ENCODE peak calls at places on chromosomes 13 and 19, in six cellular contexts. Z, H, C, M, S and A are unnamed samples.
A peak's percentile ranks its signal among the peaks of the same experiment; 100 is the strongest.

GRCh38 chr19:6551607-6552450 is 21.0 kb downstream of the TNFSF9 start:
- DNase-seq in S (no peak), M (peak; percentile 45), Z (no peak), H (no peak), C (no peak), A (no peak)

GRCh38 chr13:41700790-41701310 is 243.5 kb downstream of the RGCC start:
- DNase-seq in H (no peak), M (no peak), Z (no peak), C (no peak), S (no peak), A (no peak)

GRCh38 chr19:3557461-3558248 is at the start of gene MFSD12:
- DNase-seq in Z (peak; percentile 98), H (peak; percentile 97), C (peak; percentile 95), M (peak; percentile 80), S (peak; percentile 57), A (no peak)

GRCh38 chr19:39590265-39590664 is 12.1 kb upstream of the LGALS13 start:
- DNase-seq in S (no peak), Z (no peak), H (no peak), M (no peak), C (no peak), A (no peak)

GRCh38 chr13:24254151-24254810 is 55.1 kb upstream of the C1QTNF9 start:
- DNase-seq in C (no peak), S (no peak), M (no peak), H (no peak), Z (no peak), A (no peak)

GRCh38 chr19:3378352-3379146 is 12.2 kb downstream of the NFIC start:
- DNase-seq in S (no peak), M (no peak), H (no peak), C (no peak), Z (no peak), A (no peak)

GRCh38 chr13:21117104-21117809 is 55.9 kb upstream of the LATS2 start:
- DNase-seq in Z (no peak), H (no peak), S (no peak), C (no peak), M (peak; percentile 40), A (no peak)

GRCh38 chr19:4583961-4584669 is 24.6 kb upstream of the SEMA6B start:
- DNase-seq in C (no peak), M (peak; percentile 97), H (no peak), S (no peak), Z (no peak), A (no peak)

GRCh38 chr19:35125270-35125717 is 9.6 kb downstream of the LGI4 start:
- DNase-seq in S (no peak), H (no peak), Z (no peak), C (no peak), M (no peak), A (no peak)

GRCh38 chr19:50932018-50932689 is 20.7 kb downstream of the KLK5 start:
- DNase-seq in C (no peak), Z (no peak), S (no peak), M (no peak), H (no peak), A (no peak)

GRCh38 chr13:42574011-42574410 is at the start of gene TNFSF11:
- DNase-seq in H (no peak), Z (no peak), S (no peak), C (no peak), M (no peak), A (no peak)

GRCh38 chr19:51086153-51086850 is 3.6 kb upstream of the KLK14 start:
- DNase-seq in C (no peak), S (no peak), H (no peak), Z (no peak), M (no peak), A (no peak)

GRCh38 chr19:44848805-44849457 is 2.8 kb downstream of the NECTIN2 start:
- DNase-seq in H (no peak), Z (no peak), S (no peak), C (no peak), M (no peak), A (no peak)

GRCh38 chr19:9792191-9793050 is 23.9 kb upstream of the ZNF846 start:
- DNase-seq in H (peak; percentile 96), C (peak; percentile 96), S (peak; percentile 51), M (peak; percentile 71), Z (peak; percentile 100), A (peak; percentile 99)

GRCh38 chr19:5624154-5624663 is 1.3 kb downstream of the SAFB start:
- DNase-seq in M (no peak), Z (no peak), C (peak; percentile 69), H (peak; percentile 63), S (no peak), A (no peak)

GRCh38 chr13:36880961-36881360 is 39.1 kb downstream of the SMAD9 start:
- DNase-seq in Z (no peak), S (no peak), H (no peak), M (no peak), C (no peak), A (no peak)

DNA sequence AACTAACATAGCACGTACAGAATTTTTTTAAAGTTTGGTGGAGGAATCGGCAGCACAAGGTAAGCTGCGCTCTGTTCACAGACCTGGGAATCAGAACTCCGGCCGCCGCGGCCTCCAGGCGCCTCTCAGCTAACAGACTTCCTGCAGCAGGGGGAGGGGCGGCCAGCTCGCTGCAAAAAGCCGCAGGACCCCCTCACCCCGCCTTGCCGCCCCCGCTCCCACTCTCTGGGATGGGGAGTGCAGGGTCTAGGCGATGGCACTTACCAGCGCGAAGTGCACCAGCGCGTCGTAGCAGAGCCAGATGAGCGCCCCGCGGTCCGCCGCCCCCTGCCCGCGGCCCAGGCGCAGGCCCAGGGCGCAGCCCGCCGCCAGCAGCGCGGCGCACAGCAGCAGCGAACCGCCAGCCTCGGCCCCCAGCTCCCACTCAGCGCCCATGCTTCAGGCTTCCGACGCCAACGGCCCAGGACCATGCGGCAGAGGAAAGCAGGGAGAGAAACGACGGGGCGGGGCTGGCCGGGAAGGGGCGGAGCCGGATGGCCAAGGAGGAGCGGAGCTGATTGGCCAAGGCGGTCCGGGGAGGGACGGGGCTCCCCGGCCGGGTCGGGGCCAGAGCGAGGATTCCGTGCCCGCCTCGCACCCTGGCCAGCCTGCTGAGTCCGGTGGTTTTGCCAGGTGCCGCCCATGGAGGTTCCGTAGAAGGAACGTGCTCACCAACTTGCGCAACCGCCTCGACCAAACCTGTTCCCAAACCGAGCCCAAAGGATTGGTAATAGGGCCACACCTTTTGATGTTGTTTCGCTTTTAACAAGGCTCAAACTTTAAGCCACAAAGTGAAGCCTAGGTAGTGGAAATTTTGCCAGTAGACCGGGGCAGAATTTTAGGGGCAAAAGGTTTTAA is at the start of gene EBPL:
- DNase-seq in C (peak; percentile 95), H (peak; percentile 92), S (peak; percentile 47), M (peak; percentile 86), Z (peak; percentile 99), A (no peak)
- TF ChIP-seq POLR2AphosphoS5 in C (peak; percentile 91), H (peak; percentile 83), S (peak; percentile 58), M (peak; percentile 83), Z (peak; percentile 73), A (peak; percentile 83)

GRCh38 chr19:57317503-57317902 is 2.8 kb upstream of the ZNF543 start:
- DNase-seq in Z (no peak), C (no peak), S (no peak), M (no peak), H (no peak), A (no peak)

GRCh38 chr19:57321164-57321563 is 892 bp downstream of the ZNF543 start:
- DNase-seq in M (no peak), H (no peak), Z (no peak), C (no peak), S (no peak), A (no peak)

GRCh38 chr19:57319869-57320179 is 448 bp upstream of the ZNF543 start:
- DNase-seq in Z (no peak), C (no peak), H (no peak), S (no peak), M (no peak), A (no peak)

GRCh38 chr19:57321746-57322145 is 1.5 kb downstream of the ZNF543 start:
- DNase-seq in H (no peak), C (no peak), Z (no peak), M (no peak), S (no peak), A (no peak)

DNA sequence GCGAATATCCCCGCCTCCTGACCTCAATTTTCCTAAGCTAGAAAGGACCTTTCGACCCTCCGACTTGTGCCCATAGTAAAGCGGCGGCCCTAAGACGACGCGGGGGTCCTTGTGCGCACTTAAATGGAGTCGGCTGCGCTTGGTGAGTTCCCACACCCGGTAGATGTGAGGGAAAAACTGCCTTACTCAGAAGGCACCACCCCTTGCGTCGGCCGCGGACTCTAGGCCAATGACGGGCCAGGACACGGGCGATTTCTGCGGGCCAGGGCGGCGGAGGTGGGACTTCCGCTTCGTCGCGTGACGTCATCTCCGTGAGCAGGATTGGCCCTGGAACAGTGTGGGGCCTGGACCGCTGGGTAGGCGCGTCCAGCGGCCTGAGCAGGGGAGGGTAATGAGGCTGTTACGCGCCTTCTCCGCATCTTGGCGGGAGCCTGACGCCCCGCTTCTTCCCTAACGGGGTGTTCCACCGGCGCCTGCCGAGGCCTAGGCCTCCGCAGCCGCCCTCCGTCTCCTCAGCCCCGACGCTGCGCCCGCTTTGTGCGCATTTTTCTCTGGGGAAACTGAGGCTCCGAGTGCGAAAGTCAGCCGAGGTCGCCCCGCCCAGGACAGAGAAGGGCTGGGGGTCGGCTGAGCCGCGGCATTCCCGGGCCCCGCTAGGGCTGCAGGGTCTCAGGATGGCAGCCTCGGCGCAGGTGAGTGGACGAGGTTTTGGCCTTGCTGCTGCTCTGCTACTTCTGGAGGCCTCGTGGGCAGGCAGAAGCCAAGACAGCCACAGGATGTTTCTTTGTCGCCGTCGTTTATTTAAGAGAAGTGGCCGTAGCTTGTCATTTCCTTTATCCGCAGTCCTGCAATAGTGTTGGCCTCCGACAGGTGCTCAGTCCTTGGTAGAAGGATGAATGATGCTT is at the start of gene ZNF543:
- DNase-seq in H (peak; percentile 97), S (peak; percentile 77), Z (peak; percentile 99), M (peak; percentile 91), C (peak; percentile 95), A (peak; percentile 91)
- TF ChIP-seq CTCF in H (no peak), S (no peak), Z (peak; percentile 20), M (no peak), C (no peak), A (no peak)

GRCh38 chr19:47026889-47027288 is 7.3 kb downstream of the NPAS1 start:
- DNase-seq in H (no peak), M (no peak), S (no peak), Z (no peak), C (no peak), A (no peak)
- TF ChIP-seq POLR2AphosphoS5 in H (no peak), M (no peak), S (no peak), Z (no peak), C (no peak), A (no peak)

DNA sequence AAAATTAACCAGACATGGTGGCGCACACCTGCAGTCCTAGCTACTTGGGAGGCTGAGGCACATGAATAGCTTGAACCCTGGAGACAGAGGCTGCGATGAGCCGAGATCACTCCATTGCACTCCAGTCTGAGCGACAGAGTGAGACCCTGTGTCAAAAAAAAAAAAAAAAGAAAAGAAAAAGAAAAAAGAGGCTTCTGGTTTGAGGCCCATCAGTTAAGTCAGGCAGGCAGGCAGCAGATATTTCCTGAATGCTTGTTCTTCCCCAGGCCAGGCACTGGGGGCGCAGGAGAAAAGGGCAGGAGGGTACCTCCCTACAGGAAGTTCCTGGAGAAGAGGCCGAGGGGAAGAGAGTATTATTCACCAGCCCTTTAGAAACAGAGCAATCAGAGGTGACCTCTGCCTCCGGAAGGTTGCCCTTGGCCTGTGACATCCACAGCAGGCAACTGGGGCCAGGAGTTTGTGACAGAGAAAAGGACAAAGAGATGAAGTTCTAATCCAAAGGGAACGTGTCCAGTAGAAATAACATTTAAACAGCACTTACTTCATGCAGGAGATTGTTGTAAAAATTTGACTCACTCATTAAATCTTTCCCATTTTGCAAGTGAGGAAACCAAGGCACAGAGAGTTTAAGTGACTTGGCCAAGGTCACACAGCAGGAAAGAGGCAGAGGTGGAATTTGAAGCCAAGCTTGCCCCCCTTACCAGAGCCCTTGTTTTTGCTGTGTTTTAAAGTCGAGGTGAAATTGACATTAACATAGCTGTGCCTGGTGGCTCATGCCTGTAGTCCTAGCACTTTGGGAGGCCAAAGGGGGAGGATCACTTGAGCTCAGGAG is 4.3 kb upstream of the RLN3 start:
- DNase-seq in H (no peak), S (no peak), C (peak; percentile 58), Z (no peak), M (peak; percentile 85), A (no peak)
- TF ChIP-seq CTCF in H (peak; percentile 36), S (peak; percentile 51), C (peak; percentile 18), Z (peak; percentile 40), M (peak; percentile 83), A (no peak)